ENCODE peak calls at places on chromosomes 4 and X, in five cellular contexts. One of them, this sample, is unnamed.

GRCh38 chr4:1448589-1449420 is 42.6 kb upstream of the NKX1-1 start:
- DNase-seq in T-helper 2 cell: no peak
- DNase-seq in activated CD8-positive, alpha-beta T cell treated with anti-CD3 and anti-CD28 coated beads, Interleukin-2, amount 10 ng/mL, durations not matched to agents 7 days and 5 days: no peak
- DNase-seq in NAMALWA: no peak
- DNase-seq in progenitor cell of endocrine pancreas: no peak
- DNase-seq in this sample: no peak

GRCh38 chr4:151287409-151287808 is 10.4 kb downstream of the PRSS48 start:
- DNase-seq in T-helper 2 cell: no peak
- DNase-seq in activated CD8-positive, alpha-beta T cell treated with anti-CD3 and anti-CD28 coated beads, Interleukin-2, amount 10 ng/mL, durations not matched to agents 7 days and 5 days: no peak
- DNase-seq in NAMALWA: no peak
- DNase-seq in progenitor cell of endocrine pancreas: no peak
- DNase-seq in this sample: no peak

GRCh38 chrX:96979766-96980165 is 96.1 kb downstream of the RPA4 start:
- DNase-seq in T-helper 2 cell: no peak
- DNase-seq in activated CD8-positive, alpha-beta T cell treated with anti-CD3 and anti-CD28 coated beads, Interleukin-2, amount 10 ng/mL, durations not matched to agents 7 days and 5 days: no peak
- DNase-seq in NAMALWA: no peak
- DNase-seq in progenitor cell of endocrine pancreas: no peak
- DNase-seq in this sample: no peak

GRCh38 chr4:107930821-107931774 is at the start of gene CYP2U1:
- DNase-seq in T-helper 2 cell: peak
- DNase-seq in activated CD8-positive, alpha-beta T cell treated with anti-CD3 and anti-CD28 coated beads, Interleukin-2, amount 10 ng/mL, durations not matched to agents 7 days and 5 days: peak
- DNase-seq in NAMALWA: peak
- DNase-seq in progenitor cell of endocrine pancreas: peak
- DNase-seq in this sample: peak

GRCh38 chr4:111537861-111538260 is 607.4 kb upstream of the FAM241A start:
- DNase-seq in T-helper 2 cell: no peak
- DNase-seq in activated CD8-positive, alpha-beta T cell treated with anti-CD3 and anti-CD28 coated beads, Interleukin-2, amount 10 ng/mL, durations not matched to agents 7 days and 5 days: no peak
- DNase-seq in NAMALWA: no peak
- DNase-seq in progenitor cell of endocrine pancreas: no peak
- DNase-seq in this sample: peak

GRCh38 chr4:94457692-94458106 is 6.0 kb downstream of the PDLIM5 start:
- DNase-seq in T-helper 2 cell: no peak
- DNase-seq in activated CD8-positive, alpha-beta T cell treated with anti-CD3 and anti-CD28 coated beads, Interleukin-2, amount 10 ng/mL, durations not matched to agents 7 days and 5 days: no peak
- DNase-seq in NAMALWA: no peak
- DNase-seq in progenitor cell of endocrine pancreas: no peak
- DNase-seq in this sample: no peak

GRCh38 chrX:44914532-44915198 is 41.7 kb downstream of the KDM6A start:
- DNase-seq in T-helper 2 cell: no peak
- DNase-seq in activated CD8-positive, alpha-beta T cell treated with anti-CD3 and anti-CD28 coated beads, Interleukin-2, amount 10 ng/mL, durations not matched to agents 7 days and 5 days: no peak
- DNase-seq in NAMALWA: no peak
- DNase-seq in progenitor cell of endocrine pancreas: no peak
- DNase-seq in this sample: no peak

GRCh38 chrX:121308276-121308805 is 260.9 kb downstream of the GLUD2 start:
- DNase-seq in T-helper 2 cell: peak
- DNase-seq in activated CD8-positive, alpha-beta T cell treated with anti-CD3 and anti-CD28 coated beads, Interleukin-2, amount 10 ng/mL, durations not matched to agents 7 days and 5 days: peak
- DNase-seq in NAMALWA: peak
- DNase-seq in progenitor cell of endocrine pancreas: no peak
- DNase-seq in this sample: peak

GRCh38 chrX:77087529-77088169 is 359.5 kb upstream of the FGF16 start:
- DNase-seq in T-helper 2 cell: no peak
- DNase-seq in activated CD8-positive, alpha-beta T cell treated with anti-CD3 and anti-CD28 coated beads, Interleukin-2, amount 10 ng/mL, durations not matched to agents 7 days and 5 days: no peak
- DNase-seq in NAMALWA: no peak
- DNase-seq in progenitor cell of endocrine pancreas: no peak
- DNase-seq in this sample: no peak

GRCh38 chr4:5365071-5366008 is 314.1 kb downstream of the STK32B start:
- DNase-seq in T-helper 2 cell: no peak
- DNase-seq in activated CD8-positive, alpha-beta T cell treated with anti-CD3 and anti-CD28 coated beads, Interleukin-2, amount 10 ng/mL, durations not matched to agents 7 days and 5 days: no peak
- DNase-seq in NAMALWA: no peak
- DNase-seq in progenitor cell of endocrine pancreas: no peak
- DNase-seq in this sample: peak

GRCh38 chr4:183164963-183165362 is 65.9 kb downstream of the WWC2 start:
- DNase-seq in T-helper 2 cell: no peak
- DNase-seq in activated CD8-positive, alpha-beta T cell treated with anti-CD3 and anti-CD28 coated beads, Interleukin-2, amount 10 ng/mL, durations not matched to agents 7 days and 5 days: no peak
- DNase-seq in NAMALWA: no peak
- DNase-seq in progenitor cell of endocrine pancreas: no peak
- DNase-seq in this sample: no peak

GRCh38 chr4:76558391-76559235 is 123.6 kb downstream of the SHROOM3 start:
- DNase-seq in T-helper 2 cell: no peak
- DNase-seq in activated CD8-positive, alpha-beta T cell treated with anti-CD3 and anti-CD28 coated beads, Interleukin-2, amount 10 ng/mL, durations not matched to agents 7 days and 5 days: no peak
- DNase-seq in NAMALWA: no peak
- DNase-seq in progenitor cell of endocrine pancreas: no peak
- DNase-seq in this sample: no peak

GRCh38 chr4:2353222-2354107 is 65.0 kb downstream of the ZFYVE28 start:
- DNase-seq in T-helper 2 cell: no peak
- DNase-seq in activated CD8-positive, alpha-beta T cell treated with anti-CD3 and anti-CD28 coated beads, Interleukin-2, amount 10 ng/mL, durations not matched to agents 7 days and 5 days: no peak
- DNase-seq in NAMALWA: no peak
- DNase-seq in progenitor cell of endocrine pancreas: no peak
- DNase-seq in this sample: no peak

GRCh38 chrX:136397001-136397400 is 90.7 kb upstream of the BRS3 start:
- DNase-seq in T-helper 2 cell: no peak
- DNase-seq in activated CD8-positive, alpha-beta T cell treated with anti-CD3 and anti-CD28 coated beads, Interleukin-2, amount 10 ng/mL, durations not matched to agents 7 days and 5 days: no peak
- DNase-seq in NAMALWA: no peak
- DNase-seq in progenitor cell of endocrine pancreas: no peak
- DNase-seq in this sample: no peak

GRCh38 chr4:127261476-127261875 is 371.3 kb upstream of the INTU start:
- DNase-seq in T-helper 2 cell: no peak
- DNase-seq in activated CD8-positive, alpha-beta T cell treated with anti-CD3 and anti-CD28 coated beads, Interleukin-2, amount 10 ng/mL, durations not matched to agents 7 days and 5 days: no peak
- DNase-seq in NAMALWA: no peak
- DNase-seq in progenitor cell of endocrine pancreas: no peak
- DNase-seq in this sample: no peak

GRCh38 chr4:136355970-136356369 is 1176.3 kb downstream of the PCDH18 start:
- DNase-seq in T-helper 2 cell: no peak
- DNase-seq in activated CD8-positive, alpha-beta T cell treated with anti-CD3 and anti-CD28 coated beads, Interleukin-2, amount 10 ng/mL, durations not matched to agents 7 days and 5 days: no peak
- DNase-seq in NAMALWA: no peak
- DNase-seq in progenitor cell of endocrine pancreas: no peak
- DNase-seq in this sample: no peak

GRCh38 chr4:122901621-122902020 is 20.8 kb downstream of the NUDT6 start:
- DNase-seq in T-helper 2 cell: no peak
- DNase-seq in activated CD8-positive, alpha-beta T cell treated with anti-CD3 and anti-CD28 coated beads, Interleukin-2, amount 10 ng/mL, durations not matched to agents 7 days and 5 days: no peak
- DNase-seq in NAMALWA: no peak
- DNase-seq in progenitor cell of endocrine pancreas: no peak
- DNase-seq in this sample: no peak

GRCh38 chrX:65528293-65528692 is 6.3 kb downstream of the LAS1L start:
- DNase-seq in T-helper 2 cell: no peak
- DNase-seq in activated CD8-positive, alpha-beta T cell treated with anti-CD3 and anti-CD28 coated beads, Interleukin-2, amount 10 ng/mL, durations not matched to agents 7 days and 5 days: no peak
- DNase-seq in NAMALWA: no peak
- DNase-seq in progenitor cell of endocrine pancreas: no peak
- DNase-seq in this sample: no peak

GRCh38 chr4:119597377-119597776 is 31.2 kb downstream of the PDE5A start:
- DNase-seq in T-helper 2 cell: no peak
- DNase-seq in activated CD8-positive, alpha-beta T cell treated with anti-CD3 and anti-CD28 coated beads, Interleukin-2, amount 10 ng/mL, durations not matched to agents 7 days and 5 days: no peak
- DNase-seq in NAMALWA: no peak
- DNase-seq in progenitor cell of endocrine pancreas: no peak
- DNase-seq in this sample: no peak

GRCh38 chr4:47075241-47075640 is 43.9 kb downstream of the GABRB1 start:
- DNase-seq in T-helper 2 cell: no peak
- DNase-seq in activated CD8-positive, alpha-beta T cell treated with anti-CD3 and anti-CD28 coated beads, Interleukin-2, amount 10 ng/mL, durations not matched to agents 7 days and 5 days: no peak
- DNase-seq in NAMALWA: no peak
- DNase-seq in progenitor cell of endocrine pancreas: no peak
- DNase-seq in this sample: no peak

GRCh38 chr4:78862314-78862737 is 76.9 kb downstream of the PAQR3 start:
- DNase-seq in T-helper 2 cell: no peak
- DNase-seq in activated CD8-positive, alpha-beta T cell treated with anti-CD3 and anti-CD28 coated beads, Interleukin-2, amount 10 ng/mL, durations not matched to agents 7 days and 5 days: no peak
- DNase-seq in NAMALWA: no peak
- DNase-seq in progenitor cell of endocrine pancreas: no peak
- DNase-seq in this sample: no peak

GRCh38 chr4:8200302-8200975 is 1.3 kb downstream of the SH3TC1 start:
- DNase-seq in T-helper 2 cell: peak
- DNase-seq in activated CD8-positive, alpha-beta T cell treated with anti-CD3 and anti-CD28 coated beads, Interleukin-2, amount 10 ng/mL, durations not matched to agents 7 days and 5 days: peak
- DNase-seq in NAMALWA: peak
- DNase-seq in progenitor cell of endocrine pancreas: no peak
- DNase-seq in this sample: no peak

GRCh38 chrX:155747520-155747919 is 133.6 kb upstream of the VAMP7 start:
- DNase-seq in T-helper 2 cell: no peak
- DNase-seq in activated CD8-positive, alpha-beta T cell treated with anti-CD3 and anti-CD28 coated beads, Interleukin-2, amount 10 ng/mL, durations not matched to agents 7 days and 5 days: no peak
- DNase-seq in NAMALWA: no peak
- DNase-seq in progenitor cell of endocrine pancreas: no peak
- DNase-seq in this sample: no peak

GRCh38 chrX:11566158-11566557 is 99.6 kb downstream of the ARHGAP6 start:
- DNase-seq in T-helper 2 cell: no peak
- DNase-seq in activated CD8-positive, alpha-beta T cell treated with anti-CD3 and anti-CD28 coated beads, Interleukin-2, amount 10 ng/mL, durations not matched to agents 7 days and 5 days: no peak
- DNase-seq in NAMALWA: no peak
- DNase-seq in progenitor cell of endocrine pancreas: no peak
- DNase-seq in this sample: no peak

GRCh38 chrX:103356897-103357296 is 591 bp downstream of the TCEAL9 start:
- DNase-seq in T-helper 2 cell: no peak
- DNase-seq in activated CD8-positive, alpha-beta T cell treated with anti-CD3 and anti-CD28 coated beads, Interleukin-2, amount 10 ng/mL, durations not matched to agents 7 days and 5 days: no peak
- DNase-seq in NAMALWA: peak
- DNase-seq in progenitor cell of endocrine pancreas: no peak
- DNase-seq in this sample: no peak

GRCh38 chrX:24334473-24334872 is 20.6 kb upstream of the SUPT20HL2 start:
- DNase-seq in T-helper 2 cell: no peak
- DNase-seq in activated CD8-positive, alpha-beta T cell treated with anti-CD3 and anti-CD28 coated beads, Interleukin-2, amount 10 ng/mL, durations not matched to agents 7 days and 5 days: no peak
- DNase-seq in NAMALWA: no peak
- DNase-seq in progenitor cell of endocrine pancreas: no peak
- DNase-seq in this sample: no peak

GRCh38 chrX:73812256-73812655 is 249.3 kb downstream of the CHIC1 start:
- DNase-seq in T-helper 2 cell: no peak
- DNase-seq in activated CD8-positive, alpha-beta T cell treated with anti-CD3 and anti-CD28 coated beads, Interleukin-2, amount 10 ng/mL, durations not matched to agents 7 days and 5 days: no peak
- DNase-seq in NAMALWA: no peak
- DNase-seq in progenitor cell of endocrine pancreas: no peak
- DNase-seq in this sample: no peak

GRCh38 chr4:106583567-106583966 is 215.0 kb upstream of the GIMD1 start:
- DNase-seq in T-helper 2 cell: no peak
- DNase-seq in activated CD8-positive, alpha-beta T cell treated with anti-CD3 and anti-CD28 coated beads, Interleukin-2, amount 10 ng/mL, durations not matched to agents 7 days and 5 days: no peak
- DNase-seq in NAMALWA: no peak
- DNase-seq in progenitor cell of endocrine pancreas: no peak
- DNase-seq in this sample: peak

This sample was measured in GM04504.